ENCODE peak calls at places on chromosome 17, in nine cellular contexts. W is adrenal gland, F is K562, A is fibroblast of pulmonary artery, S is AG04450, E is kidney, K is neuronal stem cell, I is adipocyte, B is stomach. P is an unnamed sample.

GRCh38 chr17:68170246-68170645 is 77.6 kb upstream of the AMZ2 start:
- DNase-seq in A (no peak), S (no peak), W (no peak), F (no peak), I (no peak), E (no peak), K (no peak), B (no peak), P (no peak)

GRCh38 chr17:81858170-81858966 is 2.0 kb downstream of the P4HB start:
- DNase-seq in E (no peak), S (no peak), A (no peak), K (no peak), I (no peak), B (no peak), W (peak; percentile 48), F (no peak), P (no peak)

GRCh38 chr17:20263595-20263994 is 203.7 kb downstream of the LGALS9B start:
- DNase-seq in A (peak; percentile 31), F (no peak), S (no peak), B (no peak), I (peak; percentile 7), E (no peak), K (no peak), W (no peak), P (peak; percentile 95)

GRCh38 chr17:54754560-54754959 is 146.1 kb upstream of the TOM1L1 start:
- DNase-seq in F (peak; percentile 43), I (no peak), K (no peak), S (no peak), A (no peak), W (no peak), E (no peak), B (no peak), P (peak; percentile 12)

GRCh38 chr17:43360376-43360738 is 38.4 kb upstream of the ARL4D start:
- DNase-seq in W (peak; percentile 79), I (peak; percentile 80), K (no peak), F (no peak), B (peak; percentile 59), E (no peak), A (peak; percentile 88), S (no peak), P (peak; percentile 37)

GRCh38 chr17:40341808-40342574 is 22.5 kb downstream of the GJD3 start:
- DNase-seq in K (no peak), W (peak; percentile 87), S (no peak), I (peak; percentile 84), E (peak; percentile 96), F (peak; percentile 79), A (peak; percentile 71), B (peak; percentile 81), P (peak; percentile 86)

GRCh38 chr17:55089955-55090573 is 121.5 kb downstream of the STXBP4 start:
- DNase-seq in W (no peak), I (peak; percentile 7), K (no peak), F (peak; percentile 49), E (no peak), B (no peak), A (peak; percentile 33), S (no peak), P (no peak)

GRCh38 chr17:32558328-32558955 is 71.6 kb downstream of the CDK5R1 start:
- DNase-seq in W (no peak), F (no peak), A (no peak), I (no peak), S (no peak), E (no peak), K (no peak), B (no peak), P (no peak)

GRCh38 chr17:76585649-76586593 is at the start of gene ST6GALNAC2:
- DNase-seq in F (peak; percentile 44), A (peak; percentile 42), W (peak; percentile 81), B (peak; percentile 84), E (peak; percentile 91), S (no peak), K (no peak), I (peak; percentile 70), P (peak; percentile 56)

GRCh38 chr17:81239714-81240555 is 817 bp downstream of the NDUFAF8 start:
- DNase-seq in K (no peak), B (no peak), S (no peak), I (peak; percentile 37), A (peak; percentile 23), E (no peak), W (no peak), F (no peak), P (no peak)

GRCh38 chr17:73686961-73687360 is 42.7 kb upstream of the SDK2 start:
- DNase-seq in E (no peak), A (no peak), K (no peak), I (no peak), F (no peak), W (no peak), B (no peak), S (no peak), P (no peak)
- H3K4me3 ChIP-seq in E (no peak overlapping the region), A (no peak overlapping the region), K (no peak overlapping the region), I (no peak overlapping the region), F (no peak overlapping the region), W (no peak overlapping the region), B (no peak overlapping the region), S (no peak overlapping the region), P (no peak overlapping the region)

GRCh38 chr17:62627219-62627903 is at the start of gene MRC2:
- DNase-seq in K (peak; percentile 56), I (peak; percentile 92), B (no peak), F (peak; percentile 75), W (no peak), S (peak; percentile 30), E (peak; percentile 93), A (peak; percentile 84), P (peak; percentile 60)
- H3K4me3 ChIP-seq in K (peak within 1 kb of the TSS; percentile 73), I (peak within 1 kb of the TSS; percentile 87), B (peak within 1 kb of the TSS; percentile 63), F (peak within 1 kb of the TSS; percentile 43), W (no peak within 1 kb of the TSS), S (peak within 1 kb of the TSS; percentile 84), E (peak within 1 kb of the TSS; percentile 44), A (peak within 1 kb of the TSS; percentile 80), P (peak within 1 kb of the TSS; percentile 70)

GRCh38 chr17:48960834-48961515 is 7.4 kb downstream of the GIP start:
- DNase-seq in S (no peak), W (no peak), A (no peak), F (peak; percentile 49), K (no peak), E (no peak), B (no peak), I (peak; percentile 44), P (peak; percentile 78)

GRCh38 chr17:48961516-48962233 is 6.7 kb downstream of the GIP start:
- DNase-seq in F (peak; percentile 83), S (no peak), K (no peak), I (peak; percentile 59), E (no peak), A (peak; percentile 52), B (no peak), W (peak; percentile 64), P (peak; percentile 58)
- H3K4me3 ChIP-seq in F (no peak overlapping the region), S (no peak overlapping the region), K (no peak overlapping the region), I (peak overlapping the region; percentile 51), E (no peak overlapping the region), A (no peak overlapping the region), B (no peak overlapping the region), W (no peak overlapping the region), P (peak overlapping the region; percentile 23)

GRCh38 chr17:6567528-6568185 is 11.3 kb upstream of the PITPNM3 start:
- DNase-seq in S (no peak), F (no peak), A (no peak), B (peak; percentile 49), K (no peak), E (no peak), W (peak; percentile 74), I (peak; percentile 55), P (peak; percentile 78)
- H3K4me3 ChIP-seq in S (no peak overlapping the region), F (no peak overlapping the region), A (no peak overlapping the region), B (no peak overlapping the region), K (no peak overlapping the region), E (no peak overlapping the region), W (no peak overlapping the region), I (no peak overlapping the region), P (peak overlapping the region; percentile 41)

GRCh38 chr17:28381141-28381825 is 9.8 kb downstream of the SARM1 start:
- DNase-seq in A (no peak), F (peak; percentile 20), B (peak; percentile 44), S (no peak), K (no peak), W (no peak), E (no peak), I (no peak), P (no peak)
- H3K4me3 ChIP-seq in A (no peak overlapping the region), F (no peak overlapping the region), B (peak overlapping the region; percentile 47), S (no peak overlapping the region), K (no peak overlapping the region), W (no peak overlapping the region), E (no peak overlapping the region), I (no peak overlapping the region), P (no peak overlapping the region)

GRCh38 chr17:27282054-27282501 is 11.8 kb upstream of the WSB1 start:
- DNase-seq in W (no peak), I (peak; percentile 84), A (peak; percentile 93), S (no peak), E (no peak), B (no peak), K (no peak), F (no peak), P (no peak)
- H3K4me3 ChIP-seq in W (no peak overlapping the region), I (no peak overlapping the region), A (no peak overlapping the region), S (no peak overlapping the region), E (no peak overlapping the region), B (no peak overlapping the region), K (no peak overlapping the region), F (no peak overlapping the region), P (no peak overlapping the region)

P was measured in SJCRH30.